ENCODE peak calls at places on chromosomes 13 and 19, in four cellular contexts. T, Y, X and M are unnamed samples.

GRCh38 chr13:59963383-59963782 is 200.3 kb downstream of the DIAPH3 start:
- DNase-seq in X (no peak), Y (no peak), T (no peak), M (no peak)

GRCh38 chr13:25699600-25699999 is 327.8 kb downstream of the ATP8A2 start:
- DNase-seq in T (no peak), Y (no peak), X (no peak), M (no peak)

GRCh38 chr13:104608280-104608679 is 1542.1 kb upstream of the SLC10A2 start:
- DNase-seq in Y (no peak), T (no peak), X (no peak), M (no peak)

GRCh38 chr13:99191336-99191899 is 9.2 kb upstream of the UBAC2 start:
- DNase-seq in T (no peak), Y (no peak), X (no peak), M (no peak)

GRCh38 chr13:37681295-37682032 is 82.9 kb upstream of the POSTN start:
- DNase-seq in Y (peak), X (no peak), T (no peak), M (peak)

GRCh38 chr13:41017153-41017552 is 2.0 kb downstream of the ELF1 start:
- DNase-seq in X (no peak), T (no peak), Y (no peak), M (no peak)

GRCh38 chr19:41758846-41759245 is 3.5 kb downstream of the CEACAM6 start:
- DNase-seq in Y (no peak), T (no peak), X (no peak), M (no peak)

GRCh38 chr13:25906211-25906661 is 145.6 kb downstream of the SHISA2 start:
- DNase-seq in X (no peak), T (no peak), Y (no peak), M (no peak)

GRCh38 chr19:55165952-55166529 is 372 bp downstream of the DNAAF3 start:
- DNase-seq in T (peak), X (no peak), Y (peak), M (no peak)

GRCh38 chr13:72290962-72291681 is 424.1 kb upstream of the DACH1 start:
- DNase-seq in Y (peak), X (no peak), T (no peak), M (no peak)

GRCh38 chr19:38523319-38523718 is 89.8 kb downstream of the RYR1 start:
- DNase-seq in T (no peak), Y (no peak), X (no peak), M (no peak)

GRCh38 chr19:19592690-19593089 is 25.8 kb downstream of the PBX4 start:
- DNase-seq in Y (no peak), T (no peak), X (no peak), M (no peak)

GRCh38 chr13:110372676-110373075 is 65.6 kb downstream of the COL4A2 start:
- DNase-seq in Y (no peak), X (no peak), T (no peak), M (no peak)

GRCh38 chr13:26280295-26280694 is 26.4 kb downstream of the CDK8 start:
- DNase-seq in X (no peak), Y (peak), T (no peak), M (peak)

GRCh38 chr13:68056816-68057710 is 826.9 kb upstream of the PCDH9 start:
- DNase-seq in T (no peak), X (no peak), Y (no peak), M (no peak)

GRCh38 chr19:27966390-27966816 is 1246.5 kb downstream of the UQCRFS1 start:
- DNase-seq in X (no peak), Y (peak), T (no peak), M (no peak)

GRCh38 chr13:67568205-67568604 is 338.1 kb upstream of the PCDH9 start:
- DNase-seq in T (no peak), Y (no peak), X (no peak), M (no peak)

GRCh38 chr13:51838235-51838846 is 6.6 kb downstream of the TMEM272 start:
- DNase-seq in T (no peak), Y (peak), X (no peak), M (peak)

GRCh38 chr13:73063166-73063565 is 4.4 kb downstream of the KLF5 start:
- DNase-seq in T (no peak), X (no peak), Y (no peak), M (no peak)

GRCh38 chr19:48489608-48490216 is 20.5 kb downstream of the CYTH2 start:
- DNase-seq in T (peak), X (no peak), Y (peak), M (no peak)

GRCh38 chr19:10316229-10317044 is 622 bp upstream of the FDX2 start:
- DNase-seq in X (no peak), T (no peak), Y (no peak), M (no peak)

GRCh38 chr19:29120471-29120870 is 92.5 kb downstream of the UQCRFS1 start:
- DNase-seq in T (no peak), X (no peak), Y (no peak), M (no peak)

GRCh38 chr13:50543767-50544166 is 299.7 kb downstream of the DLEU7 start:
- DNase-seq in T (peak), X (no peak), Y (peak), M (no peak)

GRCh38 chr13:91346848-91347211 is 657 bp upstream of the MIR17HG start:
- DNase-seq in X (no peak), Y (no peak), T (no peak), M (no peak)

GRCh38 chr19:11281336-11282049 is 14.5 kb upstream of the TSPAN16 start:
- DNase-seq in T (no peak), Y (no peak), X (no peak), M (no peak)

GRCh38 chr19:20503536-20503935 is 62.0 kb downstream of the ZNF737 start:
- DNase-seq in T (no peak), X (no peak), Y (peak), M (no peak)

GRCh38 chr13:24106429-24106828 is 54.1 kb upstream of the SPATA13 start:
- DNase-seq in X (no peak), Y (no peak), T (no peak), M (no peak)

GRCh38 chr13:113669231-113669870 is 2.3 kb downstream of the GRK1 start:
- DNase-seq in T (no peak), X (no peak), Y (no peak), M (no peak)

GRCh38 chr13:48009298-48009697 is 8.2 kb upstream of the SUCLA2 start:
- DNase-seq in Y (peak), X (no peak), T (no peak), M (peak)

DNA sequence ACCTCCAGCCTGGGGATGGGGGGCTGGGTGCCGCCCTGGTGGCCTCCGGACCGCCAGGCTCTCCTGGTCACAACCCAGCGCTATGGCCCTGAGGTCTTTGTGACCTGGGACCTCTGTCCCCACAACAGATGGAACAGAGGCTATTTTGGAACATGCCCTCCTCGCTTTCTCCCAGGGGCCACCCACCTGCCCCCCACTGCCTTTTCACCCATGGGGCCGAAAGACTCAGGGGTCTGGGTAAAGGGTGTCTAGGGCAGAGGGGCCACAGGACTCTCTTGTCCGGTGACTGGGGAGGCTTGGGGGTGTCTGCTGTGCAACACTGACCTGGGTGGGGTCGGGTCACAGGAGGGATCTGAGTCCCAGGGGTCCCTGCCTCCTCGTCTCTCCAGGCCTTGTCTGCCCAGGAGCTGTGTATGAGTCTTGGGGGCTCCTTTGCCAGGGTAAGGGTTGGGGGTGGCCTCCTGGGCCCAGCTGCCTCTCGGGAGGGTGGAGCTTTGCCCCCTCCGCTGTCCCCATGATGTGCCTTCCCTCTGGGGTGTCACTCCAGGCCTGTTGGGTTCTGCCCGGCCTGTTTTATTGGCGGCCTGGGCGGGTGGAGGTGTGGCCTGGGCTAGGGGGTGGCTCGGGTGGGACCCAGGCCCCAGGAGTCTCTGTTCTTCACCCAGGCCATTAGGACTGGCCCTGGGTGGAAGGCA is 2.0 kb downstream of the ARID3A start:
- DNase-seq in T (no peak), Y (no peak), X (no peak), M (no peak)
- TF ChIP-seq CTCF in T (no peak), Y (no peak), X (no peak), M (no peak)

DNA sequence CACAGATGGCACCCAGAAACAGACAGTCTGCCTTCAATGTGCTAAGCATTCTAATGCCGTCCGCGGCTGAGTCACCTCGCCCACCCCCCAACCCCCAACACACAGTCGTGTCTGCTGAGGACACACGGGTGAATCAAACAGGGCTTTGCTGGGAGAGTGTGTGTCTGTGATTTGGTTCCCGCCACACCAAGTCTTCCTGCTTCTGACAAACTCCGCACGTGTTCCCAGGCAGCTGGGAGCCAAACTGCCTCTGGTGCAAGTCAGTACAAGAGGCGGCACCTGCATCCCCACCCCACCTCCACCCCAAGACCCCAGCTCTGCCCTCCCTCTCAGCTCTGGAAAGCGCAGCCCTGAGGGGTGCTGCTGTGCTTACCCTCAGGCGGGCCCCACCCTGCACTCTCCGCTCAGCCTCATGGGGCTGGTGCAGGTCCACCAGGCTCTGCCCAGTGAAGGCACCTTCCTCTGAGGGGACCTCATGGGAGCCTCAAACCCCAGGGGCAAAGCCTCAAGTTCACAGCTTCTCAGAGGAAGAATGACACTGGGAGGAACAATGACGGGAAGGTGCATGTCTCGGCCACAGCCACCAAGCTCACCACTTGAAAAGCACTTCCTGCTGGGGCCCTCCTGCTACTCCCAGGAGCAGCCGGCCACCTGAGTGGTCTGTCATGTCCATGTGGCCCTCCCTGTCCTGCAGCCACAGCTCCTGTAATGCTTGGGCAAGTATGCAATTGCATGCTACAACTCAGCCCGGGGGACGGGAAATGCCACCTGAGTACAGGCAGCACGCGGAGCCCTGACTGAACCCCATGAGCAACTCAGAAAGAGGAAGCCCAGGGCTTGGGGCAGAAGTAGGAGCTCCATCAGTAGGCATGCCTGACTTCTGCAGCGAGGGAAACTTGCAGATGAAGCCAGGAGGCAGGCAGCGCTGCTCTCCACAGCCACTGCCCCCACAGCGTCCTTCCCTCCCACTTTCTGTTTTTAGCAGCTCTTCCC is 15.1 kb upstream of the SLC35E1 start:
- DNase-seq in Y (no peak), T (no peak), X (no peak), M (no peak)
- H3K4me3 ChIP-seq in Y (peak), T (peak), X (no peak), M (no peak)

GRCh38 chr19:16564842-16565241 is 7.4 kb downstream of the SLC35E1 start:
- DNase-seq in T (no peak), X (no peak), Y (no peak), M (no peak)
- TF ChIP-seq CTCF in T (no peak), X (no peak), Y (no peak), M (no peak)

GRCh38 chr19:7731615-7732014 is 295 bp downstream of the CLEC4G start:
- DNase-seq in Y (no peak), X (no peak), T (no peak), M (no peak)

GRCh38 chr19:7730286-7731217 is 1.4 kb downstream of the CLEC4G start:
- DNase-seq in X (no peak), T (no peak), Y (no peak), M (no peak)

GRCh38 chr19:7732045-7732444 is at the start of gene CLEC4G:
- DNase-seq in Y (no peak), X (no peak), T (no peak), M (no peak)

GRCh38 chr19:7729831-7730285 is 2.1 kb downstream of the CLEC4G start:
- DNase-seq in Y (no peak), T (no peak), X (no peak), M (no peak)

DNA sequence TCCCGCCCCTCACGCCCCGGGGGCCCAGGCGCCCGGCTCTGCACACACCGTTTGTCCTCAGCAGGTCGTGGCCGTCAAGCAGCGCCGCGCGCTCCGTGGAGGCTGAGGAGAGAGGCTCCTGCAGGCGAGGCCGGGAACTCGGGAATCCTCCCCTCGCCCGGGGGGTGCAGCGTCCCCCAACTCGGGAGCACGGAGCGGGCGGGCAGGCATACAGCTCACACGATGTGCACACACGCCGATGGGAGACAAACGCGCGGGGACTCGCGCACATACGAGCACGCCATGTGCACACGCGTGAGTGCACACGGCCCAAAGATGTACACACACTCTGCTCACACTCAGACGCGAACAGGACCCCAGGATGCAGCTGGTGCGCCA is 703 bp downstream of the CLEC4G start:
- DNase-seq in X (no peak), T (no peak), Y (no peak), M (no peak)
- H3K4me3 ChIP-seq in X (no peak), T (no peak), Y (no peak), M (no peak)

GRCh38 chr19:3350014-3350663 is 16.2 kb upstream of the NFIC start:
- DNase-seq in X (no peak), Y (no peak), T (no peak), M (no peak)
- TF ChIP-seq CTCF in X (no peak), Y (no peak), T (no peak), M (no peak)

DNA sequence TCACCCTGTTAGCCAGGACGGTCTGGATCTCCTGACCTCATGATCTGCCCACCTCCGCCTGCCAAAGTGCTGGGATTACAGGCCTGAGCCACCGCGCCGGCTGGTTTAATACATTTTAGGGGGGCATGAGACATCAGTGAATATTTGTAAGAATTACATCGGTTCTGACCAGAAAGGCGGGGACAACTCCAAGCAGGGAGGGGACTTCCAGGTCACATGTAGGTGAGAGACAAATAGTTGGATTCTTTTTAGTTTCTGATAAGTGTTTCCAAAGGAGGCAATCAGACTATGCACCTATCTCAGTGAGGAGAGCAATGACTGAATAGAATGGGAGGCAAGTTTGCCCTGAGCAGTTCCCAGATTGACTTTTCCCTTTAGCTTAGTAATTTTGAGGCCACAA is 3.7 kb upstream of the ZNF552 start:
- DNase-seq in T (no peak), X (no peak), Y (no peak), M (no peak)
- H3K4me3 ChIP-seq in T (no peak), X (no peak), Y (no peak), M (no peak)

GRCh38 chr19:14699641-14700040 is 9.8 kb downstream of the ZNF333 start:
- DNase-seq in Y (no peak), T (no peak), X (no peak), M (no peak)
- TF ChIP-seq CTCF in Y (no peak), T (no peak), X (no peak), M (no peak)

GRCh38 chr13:80161219-80161618 is 179.7 kb downstream of the SPRY2 start:
- DNase-seq in T (no peak), Y (no peak), X (no peak), M (no peak)
- H3K4me3 ChIP-seq in T (no peak), Y (no peak), X (no peak), M (no peak)

GRCh38 chr19:50518091-50519005 is 4.6 kb upstream of the ASPDH start:
- DNase-seq in T (no peak), X (no peak), Y (no peak), M (no peak)
- TF ChIP-seq CTCF in T (no peak), X (peak), Y (no peak), M (no peak)

DNA sequence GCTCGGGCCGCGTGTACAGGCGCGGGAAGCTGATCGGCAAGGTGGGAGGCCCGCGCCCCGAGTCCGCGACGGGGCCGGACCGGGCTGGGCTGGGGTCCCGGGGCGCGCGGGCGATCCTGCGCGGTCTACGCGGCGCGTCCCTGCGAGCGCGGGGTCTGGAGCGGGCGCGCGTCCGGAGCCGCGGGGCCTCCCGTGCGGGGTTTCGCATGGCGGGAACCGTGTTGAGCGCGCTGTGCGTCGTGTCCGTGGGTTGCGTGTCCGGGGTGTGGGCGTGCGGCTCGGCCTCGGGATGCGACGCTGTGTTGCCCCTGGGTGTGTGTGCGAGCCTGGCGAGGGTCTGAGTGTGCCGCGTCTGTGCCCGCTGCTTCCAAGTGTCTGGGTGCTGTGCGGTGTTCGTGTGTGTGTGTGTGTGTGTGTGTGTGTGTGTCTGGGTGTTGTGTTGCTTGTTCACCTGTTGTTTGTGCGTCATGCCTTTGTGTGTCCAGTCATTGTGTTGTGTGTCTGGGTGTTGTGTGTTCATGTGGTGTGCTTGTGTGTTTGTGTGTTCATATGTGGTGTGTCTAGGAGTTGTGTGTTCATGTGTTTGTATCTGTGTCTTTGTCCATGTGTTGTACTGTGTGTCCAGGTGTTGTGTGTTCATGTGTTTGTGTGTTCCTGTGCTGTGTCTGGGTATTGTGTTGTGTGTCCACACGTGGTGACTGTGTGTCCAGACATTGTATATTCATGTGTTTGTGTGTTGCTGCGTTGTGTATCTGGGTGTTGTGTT is 512 bp downstream of the PLK5 start:
- DNase-seq in T (no peak), X (no peak), Y (no peak), M (no peak)
- H3K4me3 ChIP-seq in T (peak), X (no peak), Y (no peak), M (no peak)